ENCODE peak calls at places on chromosomes 3 and 15, in five cellular contexts. One of them, this sample, is unnamed. For H3K4me1, the result is how much of the 10 kb centered on the place peaks cover.

GRCh38 chr15:35603298-35603697 is 57.3 kb upstream of the DPH6 start:
- DNase-seq in CD4-positive, alpha-beta memory T cell: no peak
- DNase-seq in heart left ventricle: no peak
- DNase-seq in transverse colon: no peak
- DNase-seq in sigmoid colon: no peak
- DNase-seq in this sample: no peak

GRCh38 chr15:75620776-75621536 is 4.6 kb downstream of the SNUPN start:
- DNase-seq in CD4-positive, alpha-beta memory T cell: no peak
- DNase-seq in heart left ventricle: peak
- DNase-seq in transverse colon: peak
- DNase-seq in sigmoid colon: peak
- DNase-seq in this sample: peak

GRCh38 chr15:80028937-80029336 is 30.5 kb upstream of the ZFAND6 start:
- DNase-seq in CD4-positive, alpha-beta memory T cell: no peak
- DNase-seq in heart left ventricle: no peak
- DNase-seq in transverse colon: no peak
- DNase-seq in sigmoid colon: no peak
- DNase-seq in this sample: no peak

GRCh38 chr15:101142711-101143110 is 109.1 kb downstream of the CHSY1 start:
- DNase-seq in CD4-positive, alpha-beta memory T cell: no peak
- DNase-seq in heart left ventricle: no peak
- DNase-seq in transverse colon: no peak
- DNase-seq in sigmoid colon: peak
- DNase-seq in this sample: no peak

GRCh38 chr3:50430186-50430585 is 70.9 kb upstream of the TMEM115 start:
- DNase-seq in CD4-positive, alpha-beta memory T cell: no peak
- DNase-seq in heart left ventricle: no peak
- DNase-seq in transverse colon: no peak
- DNase-seq in sigmoid colon: no peak
- DNase-seq in this sample: no peak

GRCh38 chr3:133488785-133489367 is 84.6 kb upstream of the CDV3 start:
- DNase-seq in CD4-positive, alpha-beta memory T cell: no peak
- DNase-seq in heart left ventricle: no peak
- DNase-seq in transverse colon: no peak
- DNase-seq in sigmoid colon: no peak
- DNase-seq in this sample: no peak

GRCh38 chr15:78394981-78395619 is 42.9 kb upstream of the IREB2 start:
- DNase-seq in CD4-positive, alpha-beta memory T cell: no peak
- DNase-seq in heart left ventricle: no peak
- DNase-seq in transverse colon: no peak
- DNase-seq in sigmoid colon: no peak
- DNase-seq in this sample: no peak

GRCh38 chr3:46719735-46720271 is 2.1 kb upstream of the PRSS50 start:
- DNase-seq in CD4-positive, alpha-beta memory T cell: no peak
- DNase-seq in heart left ventricle: no peak
- DNase-seq in transverse colon: no peak
- DNase-seq in sigmoid colon: peak
- DNase-seq in this sample: no peak

GRCh38 chr15:80228959-80229610 is 22.9 kb downstream of the CTXND1 start:
- DNase-seq in CD4-positive, alpha-beta memory T cell: no peak
- DNase-seq in heart left ventricle: no peak
- DNase-seq in transverse colon: no peak
- DNase-seq in sigmoid colon: no peak
- DNase-seq in this sample: no peak

GRCh38 chr15:36075333-36075732 is 504.1 kb upstream of the CDIN1 start:
- DNase-seq in CD4-positive, alpha-beta memory T cell: no peak
- DNase-seq in heart left ventricle: no peak
- DNase-seq in transverse colon: no peak
- DNase-seq in sigmoid colon: no peak
- DNase-seq in this sample: no peak

GRCh38 chr15:41631880-41632279 is 28.3 kb upstream of the MGA start:
- DNase-seq in CD4-positive, alpha-beta memory T cell: no peak
- DNase-seq in heart left ventricle: no peak
- DNase-seq in transverse colon: no peak
- DNase-seq in sigmoid colon: no peak
- DNase-seq in this sample: no peak

GRCh38 chr3:72628065-72628464 is 220.2 kb downstream of the SHQ1 start:
- DNase-seq in CD4-positive, alpha-beta memory T cell: no peak
- DNase-seq in heart left ventricle: no peak
- DNase-seq in transverse colon: no peak
- DNase-seq in sigmoid colon: no peak
- DNase-seq in this sample: no peak

GRCh38 chr3:128322030-128323022 is 144.4 kb downstream of the DNAJB8 start:
- DNase-seq in CD4-positive, alpha-beta memory T cell: peak
- DNase-seq in heart left ventricle: peak
- DNase-seq in transverse colon: peak
- DNase-seq in sigmoid colon: peak
- DNase-seq in this sample: peak

GRCh38 chr15:89406756-89407650 is 72.4 kb upstream of the POLG start:
- DNase-seq in CD4-positive, alpha-beta memory T cell: no peak
- DNase-seq in heart left ventricle: no peak
- DNase-seq in transverse colon: no peak
- DNase-seq in sigmoid colon: no peak
- DNase-seq in this sample: no peak

GRCh38 chr3:128763967-128764366 is 38.0 kb downstream of the RAB7A start:
- DNase-seq in CD4-positive, alpha-beta memory T cell: no peak
- DNase-seq in heart left ventricle: peak
- DNase-seq in transverse colon: no peak
- DNase-seq in sigmoid colon: no peak
- DNase-seq in this sample: no peak

GRCh38 chr3:13072239-13073041 is 789 bp downstream of the IQSEC1 start:
- DNase-seq in CD4-positive, alpha-beta memory T cell: no peak
- DNase-seq in heart left ventricle: peak
- DNase-seq in transverse colon: peak
- DNase-seq in sigmoid colon: no peak
- DNase-seq in this sample: no peak

GRCh38 chr3:44795197-44795596 is 33.6 kb downstream of the KIF15 start:
- DNase-seq in CD4-positive, alpha-beta memory T cell: no peak
- DNase-seq in heart left ventricle: no peak
- DNase-seq in transverse colon: no peak
- DNase-seq in sigmoid colon: no peak
- DNase-seq in this sample: no peak

GRCh38 chr15:57444877-57445513 is 68.7 kb downstream of the CGNL1 start:
- DNase-seq in CD4-positive, alpha-beta memory T cell: no peak
- DNase-seq in heart left ventricle: no peak
- DNase-seq in transverse colon: no peak
- DNase-seq in sigmoid colon: no peak
- DNase-seq in this sample: no peak

GRCh38 chr15:72365844-72366243 is 10.0 kb downstream of the HEXA start:
- DNase-seq in CD4-positive, alpha-beta memory T cell: peak
- DNase-seq in heart left ventricle: no peak
- DNase-seq in transverse colon: peak
- DNase-seq in sigmoid colon: no peak
- DNase-seq in this sample: no peak

GRCh38 chr15:81749667-81750360 is 296.0 kb downstream of the MEX3B start:
- DNase-seq in CD4-positive, alpha-beta memory T cell: no peak
- DNase-seq in heart left ventricle: no peak
- DNase-seq in transverse colon: no peak
- DNase-seq in sigmoid colon: no peak
- DNase-seq in this sample: no peak

GRCh38 chr3:50288387-50289007 is 3.7 kb downstream of the IFRD2 start:
- DNase-seq in CD4-positive, alpha-beta memory T cell: no peak
- DNase-seq in heart left ventricle: no peak
- DNase-seq in transverse colon: no peak
- DNase-seq in sigmoid colon: no peak
- DNase-seq in this sample: no peak

GRCh38 chr15:48871536-48871935 is 6.4 kb upstream of the EID1 start:
- DNase-seq in CD4-positive, alpha-beta memory T cell: no peak
- DNase-seq in heart left ventricle: no peak
- DNase-seq in transverse colon: no peak
- DNase-seq in sigmoid colon: no peak
- DNase-seq in this sample: no peak

DNA sequence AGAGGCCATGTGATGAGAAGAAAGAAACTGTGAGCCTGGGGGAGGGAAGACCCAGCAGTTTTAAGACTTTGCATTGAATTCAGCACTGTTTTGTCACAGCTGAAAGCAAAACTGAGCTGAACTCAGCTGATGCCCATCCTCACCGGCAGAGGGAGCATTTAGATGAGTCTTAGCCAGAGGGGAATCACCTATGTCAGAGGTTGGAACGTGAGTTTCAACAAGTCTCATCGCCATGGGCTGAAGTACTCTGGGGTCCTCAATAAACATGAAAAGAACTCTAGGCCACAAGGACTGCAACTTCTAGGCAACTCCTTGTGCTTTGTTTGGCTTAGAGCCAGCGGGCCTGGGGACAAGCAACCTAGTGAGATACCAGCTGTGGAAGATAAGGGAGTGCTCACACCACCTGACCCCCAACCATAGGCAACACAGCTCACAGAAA is 324.5 kb downstream of the TBL1XR1 start:
- DNase-seq in CD4-positive, alpha-beta memory T cell: peak
- DNase-seq in heart left ventricle: no peak
- DNase-seq in transverse colon: peak
- DNase-seq in sigmoid colon: no peak
- DNase-seq in this sample: no peak
- H3K4me1 ChIP-seq in CD4-positive, alpha-beta memory T cell: under half
- H3K4me1 ChIP-seq in heart left ventricle: under half
- H3K4me1 ChIP-seq in transverse colon: under half
- H3K4me1 ChIP-seq in sigmoid colon: under half
- H3K4me1 ChIP-seq in this sample: under half

GRCh38 chr3:141413387-141414140 is 45.3 kb downstream of the ZBTB38 start:
- DNase-seq in CD4-positive, alpha-beta memory T cell: peak
- DNase-seq in heart left ventricle: no peak
- DNase-seq in transverse colon: no peak
- DNase-seq in sigmoid colon: no peak
- DNase-seq in this sample: no peak
- H3K4me1 ChIP-seq in CD4-positive, alpha-beta memory T cell: half or more
- H3K4me1 ChIP-seq in heart left ventricle: half or more
- H3K4me1 ChIP-seq in transverse colon: half or more
- H3K4me1 ChIP-seq in sigmoid colon: half or more
- H3K4me1 ChIP-seq in this sample: under half

GRCh38 chr15:99441871-99442267 is 123.9 kb upstream of the MEF2A start:
- DNase-seq in CD4-positive, alpha-beta memory T cell: no peak
- DNase-seq in heart left ventricle: no peak
- DNase-seq in transverse colon: no peak
- DNase-seq in sigmoid colon: peak
- DNase-seq in this sample: peak
- H3K4me1 ChIP-seq in CD4-positive, alpha-beta memory T cell: under half
- H3K4me1 ChIP-seq in heart left ventricle: under half
- H3K4me1 ChIP-seq in transverse colon: under half
- H3K4me1 ChIP-seq in sigmoid colon: under half
- H3K4me1 ChIP-seq in this sample: under half

GRCh38 chr15:70200511-70200991 is 102.8 kb upstream of the TLE3 start:
- DNase-seq in CD4-positive, alpha-beta memory T cell: no peak
- DNase-seq in heart left ventricle: no peak
- DNase-seq in transverse colon: no peak
- DNase-seq in sigmoid colon: no peak
- DNase-seq in this sample: no peak

GRCh38 chr15:70200003-70200410 is 102.3 kb upstream of the TLE3 start:
- DNase-seq in CD4-positive, alpha-beta memory T cell: no peak
- DNase-seq in heart left ventricle: no peak
- DNase-seq in transverse colon: no peak
- DNase-seq in sigmoid colon: no peak
- DNase-seq in this sample: no peak

GRCh38 chr15:70198441-70199123 is 100.9 kb upstream of the TLE3 start:
- DNase-seq in CD4-positive, alpha-beta memory T cell: no peak
- DNase-seq in heart left ventricle: no peak
- DNase-seq in transverse colon: no peak
- DNase-seq in sigmoid colon: no peak
- DNase-seq in this sample: no peak

GRCh38 chr15:70199124-70199482 is 101.4 kb upstream of the TLE3 start:
- DNase-seq in CD4-positive, alpha-beta memory T cell: no peak
- DNase-seq in heart left ventricle: no peak
- DNase-seq in transverse colon: no peak
- DNase-seq in sigmoid colon: no peak
- DNase-seq in this sample: no peak

DNA sequence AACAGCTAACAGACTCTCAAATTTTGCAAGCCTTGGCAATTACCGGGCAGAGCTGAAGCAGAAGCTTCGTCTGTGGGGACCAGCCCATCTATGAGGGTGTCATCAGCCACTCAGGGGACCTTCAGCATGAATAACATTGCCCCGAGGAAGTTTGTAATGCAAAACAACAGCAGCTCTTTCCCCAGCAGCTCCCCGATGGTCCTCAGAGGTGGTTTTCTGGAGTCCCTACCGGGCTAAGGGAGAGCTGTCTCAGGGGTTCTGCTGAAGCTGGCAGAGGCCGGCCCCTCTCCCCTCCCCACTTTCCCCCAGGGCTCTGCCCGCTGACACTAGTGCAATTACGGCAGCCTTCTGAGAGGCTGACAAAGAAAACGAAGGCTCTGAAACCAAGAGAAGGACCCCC is 101.9 kb upstream of the TLE3 start:
- DNase-seq in CD4-positive, alpha-beta memory T cell: no peak
- DNase-seq in heart left ventricle: no peak
- DNase-seq in transverse colon: no peak
- DNase-seq in sigmoid colon: no peak
- DNase-seq in this sample: no peak
- H3K4me1 ChIP-seq in CD4-positive, alpha-beta memory T cell: under half
- H3K4me1 ChIP-seq in heart left ventricle: under half
- H3K4me1 ChIP-seq in transverse colon: under half
- H3K4me1 ChIP-seq in sigmoid colon: under half
- H3K4me1 ChIP-seq in this sample: under half

GRCh38 chr3:149384911-149385321 is 7.5 kb upstream of the TM4SF1 start:
- DNase-seq in CD4-positive, alpha-beta memory T cell: no peak
- DNase-seq in heart left ventricle: no peak
- DNase-seq in transverse colon: no peak
- DNase-seq in sigmoid colon: no peak
- DNase-seq in this sample: peak
- H3K4me1 ChIP-seq in CD4-positive, alpha-beta memory T cell: under half
- H3K4me1 ChIP-seq in heart left ventricle: under half
- H3K4me1 ChIP-seq in transverse colon: under half
- H3K4me1 ChIP-seq in sigmoid colon: under half
- H3K4me1 ChIP-seq in this sample: under half

GRCh38 chr3:41213563-41213962 is 14.3 kb downstream of the CTNNB1 start:
- DNase-seq in CD4-positive, alpha-beta memory T cell: no peak
- DNase-seq in heart left ventricle: no peak
- DNase-seq in transverse colon: no peak
- DNase-seq in sigmoid colon: no peak
- DNase-seq in this sample: no peak
- H3K4me1 ChIP-seq in CD4-positive, alpha-beta memory T cell: half or more
- H3K4me1 ChIP-seq in heart left ventricle: under half
- H3K4me1 ChIP-seq in transverse colon: half or more
- H3K4me1 ChIP-seq in sigmoid colon: under half
- H3K4me1 ChIP-seq in this sample: under half

This sample was measured in uterus.